ENCODE peak calls at places on chromosomes 12 and 14, in ten cellular contexts. Z, K, L, N, E, X, U, Q, H and S are unnamed samples.
A peak's percentile ranks its signal among the peaks of the same experiment; 100 is the strongest.

GRCh38 chr12:78555802-78556201 is 308.8 kb upstream of the SYT1 start:
- DNase-seq in Z (no peak), K (no peak), L (no peak), N (no peak), E (no peak), X (no peak), U (peak; percentile 45), Q (no peak), H (no peak), S (no peak)

GRCh38 chr12:32837974-32838373 is 58.6 kb downstream of the PKP2 start:
- DNase-seq in Z (no peak), K (no peak), L (no peak), N (no peak), E (no peak), X (no peak), U (no peak), Q (no peak), H (no peak), S (no peak)

GRCh38 chr12:62158416-62159360 is 101.5 kb upstream of the USP15 start:
- DNase-seq in Z (no peak), K (no peak), L (no peak), N (no peak), E (no peak), X (no peak), U (no peak), Q (no peak), H (no peak), S (no peak)

GRCh38 chr14:59482471-59483331 is 1.5 kb downstream of the L3HYPDH start:
- DNase-seq in Z (peak; percentile 86), K (peak; percentile 93), L (peak; percentile 53), N (no peak), E (peak; percentile 64), X (peak; percentile 70), U (peak; percentile 71), Q (peak; percentile 16), H (peak; percentile 61), S (peak; percentile 41)

GRCh38 chr12:98418357-98419075 is 96.9 kb upstream of the TMPO start:
- DNase-seq in Z (peak; percentile 91), K (peak; percentile 94), L (peak; percentile 73), N (no peak), E (peak; percentile 93), X (peak; percentile 98), U (peak; percentile 82), Q (no peak), H (no peak), S (no peak)

GRCh38 chr12:51897181-51897580 is 9.3 kb downstream of the ANKRD33 start:
- DNase-seq in Z (no peak), K (no peak), L (no peak), N (no peak), E (peak; percentile 79), X (no peak), U (no peak), Q (no peak), H (no peak), S (no peak)

GRCh38 chr12:31562594-31563328 is 28.2 kb downstream of the DENND5B start:
- DNase-seq in Z (no peak), K (no peak), L (no peak), N (no peak), E (no peak), X (no peak), U (peak; percentile 8), Q (no peak), H (no peak), S (no peak)

GRCh38 chr12:111937429-111937828 is 75.5 kb downstream of the TMEM116 start:
- DNase-seq in Z (no peak), K (no peak), L (no peak), N (no peak), E (peak; percentile 15), X (no peak), U (no peak), Q (no peak), H (no peak), S (no peak)

GRCh38 chr12:111775205-111776193 is 8.8 kb downstream of the ALDH2 start:
- DNase-seq in Z (peak; percentile 26), K (peak; percentile 84), L (peak; percentile 38), N (peak; percentile 53), E (peak; percentile 36), X (peak; percentile 90), U (peak; percentile 93), Q (peak; percentile 81), H (peak; percentile 29), S (peak; percentile 90)

GRCh38 chr12:46404225-46404631 is 31.7 kb upstream of the SLC38A2 start:
- DNase-seq in Z (no peak), K (peak; percentile 80), L (no peak), N (no peak), E (peak; percentile 62), X (no peak), U (no peak), Q (no peak), H (no peak), S (no peak)

GRCh38 chr14:78403278-78403815 is 233.2 kb downstream of the NRXN3 start:
- DNase-seq in Z (no peak), K (peak; percentile 96), L (no peak), N (peak; percentile 18), E (no peak), X (no peak), U (peak; percentile 74), Q (no peak), H (no peak), S (no peak)

GRCh38 chr12:57733928-57734327 is 4.6 kb downstream of the AGAP2 start:
- DNase-seq in Z (no peak), K (no peak), L (no peak), N (no peak), E (no peak), X (no peak), U (no peak), Q (no peak), H (peak; percentile 1), S (no peak)

GRCh38 chr12:111434680-111435338 is 29.1 kb downstream of the SH2B3 start:
- DNase-seq in Z (no peak), K (peak; percentile 77), L (peak; percentile 22), N (no peak), E (peak; percentile 72), X (no peak), U (no peak), Q (no peak), H (peak; percentile 69), S (peak; percentile 44)

GRCh38 chr12:111448266-111448830 is 42.6 kb downstream of the SH2B3 start:
- DNase-seq in Z (no peak), K (no peak), L (no peak), N (no peak), E (no peak), X (no peak), U (peak; percentile 33), Q (no peak), H (no peak), S (no peak)

GRCh38 chr14:68621400-68622365 is 171.2 kb downstream of the ZFP36L1 start:
- DNase-seq in Z (no peak), K (peak; percentile 80), L (no peak), N (no peak), E (peak; percentile 57), X (peak; percentile 41), U (no peak), Q (peak; percentile 8), H (no peak), S (no peak)

GRCh38 chr12:26831959-26832816 is 806 bp downstream of the ITPR2 start:
- DNase-seq in Z (peak; percentile 56), K (peak; percentile 79), L (peak; percentile 87), N (peak; percentile 63), E (peak; percentile 63), X (no peak), U (peak; percentile 86), Q (peak; percentile 67), H (peak; percentile 60), S (peak; percentile 63)

GRCh38 chr12:69330475-69331473 is 17.4 kb upstream of the LYZ start:
- DNase-seq in Z (no peak), K (no peak), L (peak; percentile 19), N (no peak), E (peak; percentile 9), X (no peak), U (peak; percentile 64), Q (peak; percentile 12), H (peak; percentile 45), S (peak; percentile 11)

GRCh38 chr12:55767156-55767555 is 24.2 kb downstream of the GDF11 start:
- DNase-seq in Z (no peak), K (no peak), L (no peak), N (no peak), E (no peak), X (no peak), U (no peak), Q (no peak), H (no peak), S (no peak)

GRCh38 chr12:90953956-90954421 is 987 bp downstream of the CCER1 start:
- DNase-seq in Z (no peak), K (no peak), L (no peak), N (no peak), E (no peak), X (no peak), U (peak; percentile 88), Q (no peak), H (peak; percentile 11), S (no peak)

GRCh38 chr12:68870011-68870410 is 62.0 kb downstream of the MDM2 start:
- DNase-seq in Z (no peak), K (no peak), L (no peak), N (no peak), E (no peak), X (no peak), U (no peak), Q (no peak), H (no peak), S (no peak)

GRCh38 chr12:124695861-124696260 is 128.4 kb upstream of the NCOR2 start:
- DNase-seq in Z (no peak), K (no peak), L (no peak), N (no peak), E (no peak), X (no peak), U (peak; percentile 59), Q (no peak), H (peak; percentile 89), S (no peak)

GRCh38 chr14:103700753-103701490 is 14.3 kb downstream of the XRCC3 start:
- DNase-seq in Z (no peak), K (no peak), L (no peak), N (no peak), E (no peak), X (no peak), U (no peak), Q (no peak), H (no peak), S (no peak)

GRCh38 chr12:100127766-100128508 is 14.7 kb downstream of the BLTP3B start:
- DNase-seq in Z (peak; percentile 12), K (peak; percentile 82), L (no peak), N (no peak), E (peak; percentile 61), X (peak; percentile 45), U (no peak), Q (no peak), H (no peak), S (no peak)

GRCh38 chr14:89384023-89384422 is 33.0 kb downstream of the FOXN3 start:
- DNase-seq in Z (no peak), K (no peak), L (no peak), N (no peak), E (no peak), X (no peak), U (no peak), Q (no peak), H (no peak), S (no peak)

GRCh38 chr14:53655080-53655785 is 301.4 kb downstream of the BMP4 start:
- DNase-seq in Z (no peak), K (no peak), L (no peak), N (no peak), E (no peak), X (no peak), U (no peak), Q (no peak), H (no peak), S (no peak)

GRCh38 chr14:39641224-39641623 is 209.0 kb upstream of the FBXO33 start:
- DNase-seq in Z (no peak), K (no peak), L (no peak), N (no peak), E (no peak), X (no peak), U (no peak), Q (no peak), H (no peak), S (no peak)

GRCh38 chr14:35632276-35633071 is 98.5 kb downstream of the INSM2 start:
- DNase-seq in Z (no peak), K (peak; percentile 41), L (no peak), N (no peak), E (peak; percentile 18), X (no peak), U (no peak), Q (no peak), H (no peak), S (peak; percentile 11)

GRCh38 chr14:61253064-61253753 is 27.9 kb downstream of the TMEM30B start:
- DNase-seq in Z (no peak), K (no peak), L (no peak), N (no peak), E (no peak), X (no peak), U (no peak), Q (no peak), H (no peak), S (no peak)